ENCODE peak calls at places on chromosomes 12 and 14, in nine cellular contexts. Z is fibroblast of lung, J is psoas muscle, U is lower lobe of right lung, H is mesenchymal stem cell, F is stomach, G is brain microvascular endothelial cell, Q is IMR-90, I is ovary. L is an unnamed sample. For H3K36me3, the result is how much of the 10 kb centered on the place peaks cover.

GRCh38 chr12:88522961-88523360 is 57.3 kb downstream of the KITLG start:
- DNase-seq in Z (no peak), J (no peak), U (no peak), H (no peak), F (no peak), G (no peak), Q (no peak), I (no peak), L (no peak)

GRCh38 chr14:100289916-100290606 is 16.2 kb downstream of the SLC25A29 start:
- DNase-seq in Z (no peak), J (no peak), U (no peak), H (no peak), F (no peak), G (no peak), Q (no peak), I (no peak), L (peak)

GRCh38 chr14:103107455-103107854 is 12.9 kb downstream of the EXOC3L4 start:
- DNase-seq in Z (no peak), J (no peak), U (no peak), H (no peak), F (no peak), G (no peak), Q (no peak), I (no peak), L (no peak)

GRCh38 chr12:71164166-71164876 is 6.5 kb upstream of the TSPAN8 start:
- DNase-seq in Z (no peak), J (no peak), U (no peak), H (no peak), F (no peak), G (no peak), Q (no peak), I (no peak), L (no peak)

GRCh38 chr14:26993541-26993940 is 395.7 kb upstream of the NOVA1 start:
- DNase-seq in Z (no peak), J (no peak), U (no peak), H (no peak), F (no peak), G (no peak), Q (no peak), I (no peak), L (no peak)

GRCh38 chr14:54642950-54643695 is 76.2 kb downstream of the SAMD4A start:
- DNase-seq in Z (peak), J (no peak), U (no peak), H (peak), F (no peak), G (no peak), Q (peak), I (no peak), L (peak)

GRCh38 chr14:51548187-51548586 is 103.5 kb upstream of the FRMD6 start:
- DNase-seq in Z (no peak), J (no peak), U (no peak), H (peak), F (no peak), G (no peak), Q (no peak), I (no peak), L (no peak)

GRCh38 chr12:80565276-80565675 is 121.2 kb downstream of the PTPRQ start:
- DNase-seq in Z (peak), J (no peak), U (no peak), H (peak), F (no peak), G (peak), Q (peak), I (no peak), L (no peak)

GRCh38 chr14:64801800-64802199 is 77.9 kb downstream of the SPTB start:
- DNase-seq in Z (no peak), J (no peak), U (no peak), H (peak), F (no peak), G (peak), Q (peak), I (no peak), L (peak)

GRCh38 chr14:75125617-75126016 is 1.2 kb downstream of the NEK9 start:
- DNase-seq in Z (peak), J (no peak), U (no peak), H (peak), F (no peak), G (peak), Q (peak), I (no peak), L (no peak)

GRCh38 chr12:22821985-22822384 is 197.0 kb downstream of the ETNK1 start:
- DNase-seq in Z (no peak), J (no peak), U (no peak), H (peak), F (no peak), G (peak), Q (no peak), I (no peak), L (no peak)

GRCh38 chr14:55019968-55020554 is 6.8 kb downstream of the WDHD1 start:
- DNase-seq in Z (no peak), J (no peak), U (no peak), H (peak), F (no peak), G (no peak), Q (peak), I (no peak), L (no peak)

GRCh38 chr12:88516811-88517210 is 63.5 kb downstream of the KITLG start:
- DNase-seq in Z (no peak), J (no peak), U (no peak), H (no peak), F (no peak), G (no peak), Q (no peak), I (no peak), L (no peak)

GRCh38 chr12:54984602-54985376 is at the start of gene TESPA1:
- DNase-seq in Z (no peak), J (peak), U (peak), H (no peak), F (peak), G (no peak), Q (no peak), I (peak), L (no peak)

GRCh38 chr12:104736307-104736706 is 221.8 kb downstream of the SLC41A2 start:
- DNase-seq in Z (peak), J (no peak), U (no peak), H (peak), F (no peak), G (peak), Q (peak), I (no peak), L (no peak)

GRCh38 chr12:65720739-65721138 is 103.5 kb upstream of the HMGA2 start:
- DNase-seq in Z (no peak), J (no peak), U (no peak), H (peak), F (no peak), G (no peak), Q (no peak), I (no peak), L (no peak)

GRCh38 chr12:28710882-28711281 is 438.2 kb upstream of the FAR2 start:
- DNase-seq in Z (peak), J (no peak), U (no peak), H (peak), F (no peak), G (peak), Q (peak), I (no peak), L (no peak)

GRCh38 chr12:57727758-57728395 is 10.7 kb downstream of the AGAP2 start:
- DNase-seq in Z (no peak), J (no peak), U (no peak), H (no peak), F (no peak), G (no peak), Q (no peak), I (no peak), L (peak)

GRCh38 chr12:54592316-54592715 is 3.9 kb upstream of the PPP1R1A start:
- DNase-seq in Z (peak), J (no peak), U (no peak), H (no peak), F (no peak), G (no peak), Q (peak), I (no peak), L (no peak)

GRCh38 chr12:52657305-52657902 is 5.4 kb upstream of the KRT2 start:
- DNase-seq in Z (no peak), J (no peak), U (no peak), H (no peak), F (no peak), G (no peak), Q (no peak), I (no peak), L (no peak)

GRCh38 chr12:7099290-7099996 is 7.2 kb upstream of the C1R start:
- DNase-seq in Z (no peak), J (no peak), U (no peak), H (no peak), F (no peak), G (no peak), Q (no peak), I (no peak), L (no peak)

GRCh38 chr14:71636820-71637471 is 295.3 kb upstream of the RGS6 start:
- DNase-seq in Z (no peak), J (no peak), U (no peak), H (no peak), F (no peak), G (no peak), Q (no peak), I (no peak), L (no peak)

GRCh38 chr12:40834321-40834720 is 142.1 kb downstream of the CNTN1 start:
- DNase-seq in Z (no peak), J (no peak), U (no peak), H (no peak), F (no peak), G (no peak), Q (no peak), I (no peak), L (no peak)

GRCh38 chr12:13536219-13536910 is 339.8 kb downstream of the EMP1 start:
- DNase-seq in Z (no peak), J (no peak), U (no peak), H (no peak), F (no peak), G (no peak), Q (no peak), I (no peak), L (no peak)
- H3K4me3 ChIP-seq in Z (no peak), J (no peak), U (no peak), H (no peak), F (no peak), G (no peak), Q (no peak), I (no peak), L (no peak)

GRCh38 chr12:46855760-46856159 is 30.0 kb upstream of the SLC38A4 start:
- DNase-seq in Z (no peak), J (no peak), U (no peak), H (no peak), F (no peak), G (no peak), Q (no peak), I (no peak), L (no peak)
- H3K36me3 ChIP-seq in Z (under half), J (under half), U (under half), H (under half), F (under half), G (under half), Q (under half), I (under half), L (under half)

GRCh38 chr12:93177208-93178153 is 200.2 kb upstream of the NUDT4 start:
- DNase-seq in Z (no peak), J (no peak), U (no peak), H (peak), F (no peak), G (peak), Q (no peak), I (peak), L (no peak)

GRCh38 chr12:93178154-93178878 is 199.4 kb upstream of the NUDT4 start:
- DNase-seq in Z (no peak), J (no peak), U (no peak), H (no peak), F (no peak), G (no peak), Q (no peak), I (no peak), L (no peak)

GRCh38 chr12:93181396-93181965 is 196.2 kb upstream of the NUDT4 start:
- DNase-seq in Z (no peak), J (no peak), U (no peak), H (no peak), F (no peak), G (no peak), Q (no peak), I (no peak), L (no peak)

GRCh38 chr12:93179792-93180191 is 197.9 kb upstream of the NUDT4 start:
- DNase-seq in Z (no peak), J (no peak), U (no peak), H (no peak), F (no peak), G (no peak), Q (no peak), I (no peak), L (no peak)

DNA sequence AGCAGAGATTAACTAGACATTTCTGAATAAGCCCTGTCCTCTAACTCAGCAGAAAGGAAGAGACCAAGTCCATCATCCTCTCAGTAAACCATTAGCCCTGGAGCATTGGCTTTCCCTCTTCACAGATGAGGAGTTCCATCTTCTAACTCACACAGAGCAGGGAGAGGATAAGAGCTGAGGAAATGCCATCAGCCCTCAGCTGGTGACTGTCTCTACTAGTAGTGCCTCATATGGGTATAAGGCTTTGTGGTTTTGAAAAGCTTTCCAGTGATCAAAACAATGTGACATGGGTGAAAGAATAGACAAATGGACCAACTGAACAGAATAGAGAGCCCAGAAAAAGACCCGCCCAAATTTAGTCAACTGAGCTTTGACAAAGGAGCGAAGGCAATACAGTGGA is 197.2 kb upstream of the NUDT4 start:
- DNase-seq in Z (no peak), J (no peak), U (no peak), H (peak), F (no peak), G (no peak), Q (no peak), I (no peak), L (no peak)
- H3K4me3 ChIP-seq in Z (no peak), J (no peak), U (no peak), H (no peak), F (no peak), G (no peak), Q (no peak), I (no peak), L (no peak)

DNA sequence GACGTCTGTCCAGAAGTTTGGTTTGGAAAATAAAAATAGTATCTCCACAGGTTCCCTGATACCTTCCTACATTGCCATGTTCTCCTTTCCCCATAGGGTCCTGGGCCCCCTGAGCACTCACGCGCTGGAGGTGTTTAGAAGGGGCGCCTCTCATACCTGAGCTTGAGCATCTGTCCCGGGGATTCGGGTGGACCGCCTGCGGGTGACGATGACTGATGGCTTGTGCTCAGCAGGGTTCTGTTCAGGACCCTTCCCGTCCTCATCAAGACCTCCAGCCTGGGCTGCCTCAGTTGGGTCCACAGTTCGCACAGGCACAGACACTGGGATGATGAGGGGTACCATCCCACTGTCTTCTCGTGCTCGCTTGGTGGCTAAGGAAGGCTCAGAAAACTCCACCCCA is 22.7 kb upstream of the PNMA1 start:
- DNase-seq in Z (no peak), J (no peak), U (no peak), H (no peak), F (no peak), G (no peak), Q (no peak), I (no peak), L (no peak)
- H3K36me3 ChIP-seq in Z (under half), J (half or more), U (half or more), H (half or more), F (half or more), G (under half), Q (under half), I (under half), L (under half)

DNA sequence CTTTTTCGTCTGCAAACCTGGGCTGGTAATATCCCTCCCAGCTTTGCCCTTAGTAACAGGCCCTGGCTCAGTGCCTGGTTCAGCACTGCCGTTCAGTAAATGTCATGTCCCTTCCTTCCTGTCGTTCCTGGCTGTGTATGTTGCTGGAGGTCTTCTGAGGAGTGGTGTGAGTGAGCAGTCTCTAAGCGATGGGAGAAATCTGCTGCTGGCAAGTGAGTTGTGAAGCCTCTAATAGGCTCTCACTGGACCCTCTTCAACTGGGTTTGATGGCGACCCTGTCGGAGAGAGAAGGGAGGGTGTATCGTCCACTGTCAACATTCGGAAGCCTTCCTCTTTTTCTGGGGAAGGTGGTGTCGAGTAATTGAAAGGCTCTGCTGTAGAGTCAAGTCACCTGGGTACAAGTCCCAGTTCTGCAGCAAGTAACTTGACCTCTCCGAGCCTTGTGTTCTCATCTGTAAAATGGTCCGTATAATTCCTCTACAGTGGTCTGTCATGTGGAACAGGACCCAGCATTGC is 62.8 kb downstream of the HRK start:
- DNase-seq in Z (peak), J (no peak), U (no peak), H (peak), F (peak), G (no peak), Q (peak), I (peak), L (no peak)
- H3K4me3 ChIP-seq in Z (peak), J (peak), U (peak), H (peak), F (peak), G (peak), Q (peak), I (peak), L (peak)

GRCh38 chr12:120697344-120697743 is 10.4 kb downstream of the MLEC start:
- DNase-seq in Z (no peak), J (no peak), U (no peak), H (no peak), F (no peak), G (no peak), Q (no peak), I (no peak), L (no peak)
- H3K36me3 ChIP-seq in Z (under half), J (half or more), U (half or more), H (half or more), F (half or more), G (half or more), Q (half or more), I (under half), L (half or more)

GRCh38 chr12:67760586-67761275 is 112.2 kb downstream of the DYRK2 start:
- DNase-seq in Z (no peak), J (no peak), U (no peak), H (peak), F (no peak), G (no peak), Q (peak), I (no peak), L (no peak)

GRCh38 chr12:67765969-67766368 is 117.4 kb downstream of the DYRK2 start:
- DNase-seq in Z (no peak), J (no peak), U (no peak), H (no peak), F (no peak), G (no peak), Q (no peak), I (no peak), L (no peak)

GRCh38 chr12:67764055-67764454 is 115.5 kb downstream of the DYRK2 start:
- DNase-seq in Z (no peak), J (no peak), U (no peak), H (no peak), F (no peak), G (no peak), Q (no peak), I (no peak), L (no peak)

GRCh38 chr12:67764946-67765619 is 116.5 kb downstream of the DYRK2 start:
- DNase-seq in Z (no peak), J (no peak), U (no peak), H (no peak), F (no peak), G (no peak), Q (no peak), I (no peak), L (no peak)

DNA sequence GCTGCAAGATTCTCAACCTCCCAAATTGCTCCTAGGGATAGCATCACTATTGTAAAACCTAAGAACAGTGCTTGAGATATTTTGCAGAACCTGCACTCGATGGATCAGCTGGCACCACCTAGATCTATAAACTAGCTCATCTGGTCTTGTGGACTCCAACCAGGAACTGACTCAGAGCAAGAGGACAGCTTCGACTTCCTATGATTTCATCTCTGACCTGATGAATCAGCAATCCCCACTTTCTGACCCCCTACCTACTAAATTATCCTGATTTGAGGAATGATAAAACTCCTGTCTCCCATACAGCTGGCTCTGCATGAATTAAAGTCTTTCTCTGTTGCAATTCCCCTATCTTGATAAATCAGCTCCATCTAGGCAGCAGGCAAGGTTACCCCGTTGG is 117.8 kb downstream of the DYRK2 start:
- DNase-seq in Z (peak), J (no peak), U (no peak), H (peak), F (no peak), G (peak), Q (peak), I (no peak), L (no peak)
- H3K4me3 ChIP-seq in Z (no peak), J (no peak), U (no peak), H (no peak), F (no peak), G (no peak), Q (no peak), I (no peak), L (no peak)

GRCh38 chr12:111454716-111455447 is 49.2 kb downstream of the SH2B3 start:
- DNase-seq in Z (no peak), J (no peak), U (no peak), H (no peak), F (no peak), G (no peak), Q (no peak), I (no peak), L (peak)
- H3K36me3 ChIP-seq in Z (under half), J (half or more), U (half or more), H (half or more), F (half or more), G (half or more), Q (half or more), I (under half), L (under half)

L was measured in H7.